ENCODE peak calls at places on chromosomes 16 and 17, in nine cellular contexts. One of them, this sample, is unnamed.

GRCh38 chr16:4316103-4316731 is 350 bp downstream of the GLIS2 start:
- DNase-seq in ovary: peak
- DNase-seq in cardiac muscle cell: peak
- DNase-seq in H1: no peak
- DNase-seq in lung: no peak
- DNase-seq in RWPE1: no peak
- DNase-seq in gastrocnemius medialis: no peak
- DNase-seq in Peyer's patch: no peak
- DNase-seq in H9: no peak
- DNase-seq in this sample: no peak

GRCh38 chr17:81961554-81962498 is 839 bp upstream of the NOTUM start:
- DNase-seq in ovary: no peak
- DNase-seq in cardiac muscle cell: no peak
- DNase-seq in H1: peak
- DNase-seq in lung: no peak
- DNase-seq in RWPE1: no peak
- DNase-seq in gastrocnemius medialis: no peak
- DNase-seq in Peyer's patch: no peak
- DNase-seq in H9: no peak
- DNase-seq in this sample: no peak

GRCh38 chr17:48632579-48633265 is 6.6 kb upstream of the HOXB9 start:
- DNase-seq in ovary: no peak
- DNase-seq in cardiac muscle cell: no peak
- DNase-seq in H1: no peak
- DNase-seq in lung: no peak
- DNase-seq in RWPE1: no peak
- DNase-seq in gastrocnemius medialis: no peak
- DNase-seq in Peyer's patch: peak
- DNase-seq in H9: peak
- DNase-seq in this sample: no peak

GRCh38 chr17:19413725-19414124 is 2.7 kb downstream of the RNF112 start:
- DNase-seq in ovary: no peak
- DNase-seq in cardiac muscle cell: no peak
- DNase-seq in H1: no peak
- DNase-seq in lung: no peak
- DNase-seq in RWPE1: no peak
- DNase-seq in gastrocnemius medialis: no peak
- DNase-seq in Peyer's patch: no peak
- DNase-seq in H9: no peak
- DNase-seq in this sample: no peak

GRCh38 chr17:62800580-62800979 is 7.5 kb downstream of the MARCHF10 start:
- DNase-seq in ovary: no peak
- DNase-seq in cardiac muscle cell: no peak
- DNase-seq in H1: peak
- DNase-seq in lung: peak
- DNase-seq in RWPE1: peak
- DNase-seq in gastrocnemius medialis: no peak
- DNase-seq in Peyer's patch: no peak
- DNase-seq in H9: peak
- DNase-seq in this sample: no peak

GRCh38 chr17:48244121-48244711 is 136.7 kb downstream of the SNX11 start:
- DNase-seq in ovary: no peak
- DNase-seq in cardiac muscle cell: peak
- DNase-seq in H1: no peak
- DNase-seq in lung: no peak
- DNase-seq in RWPE1: no peak
- DNase-seq in gastrocnemius medialis: no peak
- DNase-seq in Peyer's patch: peak
- DNase-seq in H9: no peak
- DNase-seq in this sample: no peak

GRCh38 chr17:73546770-73547345 is 97.4 kb downstream of the SDK2 start:
- DNase-seq in ovary: no peak
- DNase-seq in cardiac muscle cell: peak
- DNase-seq in H1: peak
- DNase-seq in lung: peak
- DNase-seq in RWPE1: peak
- DNase-seq in gastrocnemius medialis: peak
- DNase-seq in Peyer's patch: peak
- DNase-seq in H9: peak
- DNase-seq in this sample: peak

GRCh38 chr16:57388359-57389086 is 16.0 kb upstream of the CCL17 start:
- DNase-seq in ovary: no peak
- DNase-seq in cardiac muscle cell: no peak
- DNase-seq in H1: no peak
- DNase-seq in lung: no peak
- DNase-seq in RWPE1: no peak
- DNase-seq in gastrocnemius medialis: no peak
- DNase-seq in Peyer's patch: no peak
- DNase-seq in H9: no peak
- DNase-seq in this sample: no peak

GRCh38 chr17:51585514-51586104 is 325.3 kb downstream of the UTP18 start:
- DNase-seq in ovary: no peak
- DNase-seq in cardiac muscle cell: no peak
- DNase-seq in H1: peak
- DNase-seq in lung: no peak
- DNase-seq in RWPE1: peak
- DNase-seq in gastrocnemius medialis: peak
- DNase-seq in Peyer's patch: no peak
- DNase-seq in H9: peak
- DNase-seq in this sample: peak

GRCh38 chr17:57541472-57542394 is 203.4 kb downstream of the CCDC182 start:
- DNase-seq in ovary: no peak
- DNase-seq in cardiac muscle cell: peak
- DNase-seq in H1: no peak
- DNase-seq in lung: no peak
- DNase-seq in RWPE1: peak
- DNase-seq in gastrocnemius medialis: peak
- DNase-seq in Peyer's patch: peak
- DNase-seq in H9: no peak
- DNase-seq in this sample: no peak

GRCh38 chr17:81722184-81723120 is 10.4 kb downstream of the SLC25A10 start:
- DNase-seq in ovary: no peak
- DNase-seq in cardiac muscle cell: peak
- DNase-seq in H1: peak
- DNase-seq in lung: peak
- DNase-seq in RWPE1: no peak
- DNase-seq in gastrocnemius medialis: no peak
- DNase-seq in Peyer's patch: peak
- DNase-seq in H9: no peak
- DNase-seq in this sample: no peak

GRCh38 chr16:88355093-88355388 is 27.7 kb upstream of the ZNF469 start:
- DNase-seq in ovary: no peak
- DNase-seq in cardiac muscle cell: no peak
- DNase-seq in H1: no peak
- DNase-seq in lung: no peak
- DNase-seq in RWPE1: no peak
- DNase-seq in gastrocnemius medialis: no peak
- DNase-seq in Peyer's patch: no peak
- DNase-seq in H9: no peak
- DNase-seq in this sample: peak

GRCh38 chr17:46097497-46097896 is 95.7 kb downstream of the KANSL1 start:
- DNase-seq in ovary: no peak
- DNase-seq in cardiac muscle cell: peak
- DNase-seq in H1: no peak
- DNase-seq in lung: no peak
- DNase-seq in RWPE1: no peak
- DNase-seq in gastrocnemius medialis: no peak
- DNase-seq in Peyer's patch: no peak
- DNase-seq in H9: no peak
- DNase-seq in this sample: no peak

GRCh38 chr17:48153711-48154642 is 46.4 kb downstream of the SNX11 start:
- DNase-seq in ovary: no peak
- DNase-seq in cardiac muscle cell: peak
- DNase-seq in H1: no peak
- DNase-seq in lung: no peak
- DNase-seq in RWPE1: peak
- DNase-seq in gastrocnemius medialis: no peak
- DNase-seq in Peyer's patch: peak
- DNase-seq in H9: peak
- DNase-seq in this sample: peak

GRCh38 chr17:28173071-28173561 is 130.6 kb downstream of the NLK start:
- DNase-seq in ovary: no peak
- DNase-seq in cardiac muscle cell: peak
- DNase-seq in H1: no peak
- DNase-seq in lung: no peak
- DNase-seq in RWPE1: no peak
- DNase-seq in gastrocnemius medialis: no peak
- DNase-seq in Peyer's patch: no peak
- DNase-seq in H9: no peak
- DNase-seq in this sample: no peak
- H3K27ac ChIP-seq in ovary: no peak
- H3K27ac ChIP-seq in cardiac muscle cell: peak
- H3K27ac ChIP-seq in H1: peak
- H3K27ac ChIP-seq in lung: no peak
- H3K27ac ChIP-seq in RWPE1: no peak
- H3K27ac ChIP-seq in gastrocnemius medialis: no peak
- H3K27ac ChIP-seq in Peyer's patch: no peak
- H3K27ac ChIP-seq in H9: peak
- H3K27ac ChIP-seq in this sample: no peak

GRCh38 chr17:64016248-64016784 is 4.1 kb downstream of the ICAM2 start:
- DNase-seq in ovary: no peak
- DNase-seq in cardiac muscle cell: no peak
- DNase-seq in H1: peak
- DNase-seq in lung: no peak
- DNase-seq in RWPE1: no peak
- DNase-seq in gastrocnemius medialis: no peak
- DNase-seq in Peyer's patch: peak
- DNase-seq in H9: no peak
- DNase-seq in this sample: no peak

GRCh38 chr17:64015447-64015846 is 5.0 kb downstream of the ICAM2 start:
- DNase-seq in ovary: no peak
- DNase-seq in cardiac muscle cell: no peak
- DNase-seq in H1: no peak
- DNase-seq in lung: no peak
- DNase-seq in RWPE1: no peak
- DNase-seq in gastrocnemius medialis: no peak
- DNase-seq in Peyer's patch: no peak
- DNase-seq in H9: no peak
- DNase-seq in this sample: no peak

GRCh38 chr17:64019486-64020067 is 856 bp downstream of the ICAM2 start:
- DNase-seq in ovary: no peak
- DNase-seq in cardiac muscle cell: no peak
- DNase-seq in H1: peak
- DNase-seq in lung: no peak
- DNase-seq in RWPE1: no peak
- DNase-seq in gastrocnemius medialis: no peak
- DNase-seq in Peyer's patch: peak
- DNase-seq in H9: no peak
- DNase-seq in this sample: no peak

GRCh38 chr17:64016974-64017373 is 3.5 kb downstream of the ICAM2 start:
- DNase-seq in ovary: no peak
- DNase-seq in cardiac muscle cell: no peak
- DNase-seq in H1: no peak
- DNase-seq in lung: no peak
- DNase-seq in RWPE1: no peak
- DNase-seq in gastrocnemius medialis: no peak
- DNase-seq in Peyer's patch: no peak
- DNase-seq in H9: no peak
- DNase-seq in this sample: no peak

GRCh38 chr17:64017381-64017980 is 3.0 kb downstream of the ICAM2 start:
- DNase-seq in ovary: no peak
- DNase-seq in cardiac muscle cell: no peak
- DNase-seq in H1: no peak
- DNase-seq in lung: no peak
- DNase-seq in RWPE1: no peak
- DNase-seq in gastrocnemius medialis: no peak
- DNase-seq in Peyer's patch: no peak
- DNase-seq in H9: no peak
- DNase-seq in this sample: no peak
- TF ChIP-seq CTCF in ovary: no peak
- TF ChIP-seq CTCF in cardiac muscle cell: peak
- TF ChIP-seq CTCF in H1: no peak
- TF ChIP-seq CTCF in lung: no peak
- TF ChIP-seq CTCF in RWPE1: no peak
- TF ChIP-seq CTCF in gastrocnemius medialis: no peak
- TF ChIP-seq CTCF in Peyer's patch: peak
- TF ChIP-seq CTCF in H9: peak
- TF ChIP-seq CTCF in this sample: no peak

GRCh38 chr16:79609861-79610260 is 9.3 kb upstream of the MAF start:
- DNase-seq in ovary: no peak
- DNase-seq in cardiac muscle cell: no peak
- DNase-seq in H1: no peak
- DNase-seq in lung: no peak
- DNase-seq in RWPE1: no peak
- DNase-seq in gastrocnemius medialis: no peak
- DNase-seq in Peyer's patch: no peak
- DNase-seq in H9: no peak
- DNase-seq in this sample: no peak
- H3K27ac ChIP-seq in ovary: no peak
- H3K27ac ChIP-seq in cardiac muscle cell: no peak
- H3K27ac ChIP-seq in H1: no peak
- H3K27ac ChIP-seq in lung: no peak
- H3K27ac ChIP-seq in RWPE1: no peak
- H3K27ac ChIP-seq in gastrocnemius medialis: no peak
- H3K27ac ChIP-seq in Peyer's patch: no peak
- H3K27ac ChIP-seq in H9: no peak
- H3K27ac ChIP-seq in this sample: no peak

GRCh38 chr16:747978-748746 is 7.4 kb upstream of the CIAO3 start:
- DNase-seq in ovary: no peak
- DNase-seq in cardiac muscle cell: no peak
- DNase-seq in H1: no peak
- DNase-seq in lung: no peak
- DNase-seq in RWPE1: no peak
- DNase-seq in gastrocnemius medialis: no peak
- DNase-seq in Peyer's patch: no peak
- DNase-seq in H9: no peak
- DNase-seq in this sample: no peak

GRCh38 chr16:746637-747036 is 5.8 kb upstream of the CIAO3 start:
- DNase-seq in ovary: no peak
- DNase-seq in cardiac muscle cell: no peak
- DNase-seq in H1: no peak
- DNase-seq in lung: no peak
- DNase-seq in RWPE1: no peak
- DNase-seq in gastrocnemius medialis: no peak
- DNase-seq in Peyer's patch: no peak
- DNase-seq in H9: no peak
- DNase-seq in this sample: no peak

GRCh38 chr16:749010-749409 is 8.2 kb upstream of the CIAO3 start:
- DNase-seq in ovary: no peak
- DNase-seq in cardiac muscle cell: peak
- DNase-seq in H1: no peak
- DNase-seq in lung: no peak
- DNase-seq in RWPE1: no peak
- DNase-seq in gastrocnemius medialis: no peak
- DNase-seq in Peyer's patch: no peak
- DNase-seq in H9: no peak
- DNase-seq in this sample: no peak

GRCh38 chr16:743794-744500 is 3.1 kb upstream of the CIAO3 start:
- DNase-seq in ovary: no peak
- DNase-seq in cardiac muscle cell: no peak
- DNase-seq in H1: no peak
- DNase-seq in lung: no peak
- DNase-seq in RWPE1: no peak
- DNase-seq in gastrocnemius medialis: no peak
- DNase-seq in Peyer's patch: no peak
- DNase-seq in H9: no peak
- DNase-seq in this sample: no peak

DNA sequence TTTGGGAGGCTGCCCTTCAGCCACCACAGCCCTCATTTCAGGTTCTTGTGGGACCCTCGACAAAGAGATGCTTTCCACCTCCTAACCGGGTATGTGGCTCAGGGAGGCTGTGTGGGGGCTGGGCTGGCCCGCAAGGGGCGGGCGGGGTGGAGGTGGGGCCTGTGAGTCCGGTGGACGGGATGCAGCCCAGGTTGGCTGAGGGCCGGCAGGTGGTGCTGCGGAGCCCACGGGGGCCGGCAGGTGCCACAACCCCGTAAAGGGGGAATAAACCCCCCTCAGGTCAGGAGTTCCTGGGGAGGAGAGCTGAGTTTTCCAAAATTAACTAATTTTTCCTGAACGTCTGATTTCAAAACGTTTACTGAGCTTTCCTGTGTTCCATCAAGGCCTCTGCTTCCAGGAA is 4.9 kb upstream of the CIAO3 start:
- DNase-seq in ovary: no peak
- DNase-seq in cardiac muscle cell: no peak
- DNase-seq in H1: peak
- DNase-seq in lung: peak
- DNase-seq in RWPE1: no peak
- DNase-seq in gastrocnemius medialis: no peak
- DNase-seq in Peyer's patch: no peak
- DNase-seq in H9: peak
- DNase-seq in this sample: peak
- TF ChIP-seq CTCF in ovary: no peak
- TF ChIP-seq CTCF in cardiac muscle cell: peak
- TF ChIP-seq CTCF in H1: peak
- TF ChIP-seq CTCF in lung: no peak
- TF ChIP-seq CTCF in RWPE1: peak
- TF ChIP-seq CTCF in gastrocnemius medialis: no peak
- TF ChIP-seq CTCF in Peyer's patch: no peak
- TF ChIP-seq CTCF in H9: peak
- TF ChIP-seq CTCF in this sample: peak

This sample was measured in WERI-Rb-1.